ENCODE peak calls at places on chromosomes 1 and 21, in five cellular contexts. One of them, this sample, is unnamed.

GRCh38 chr21:32315511-32316362 is 17.1 kb downstream of the MRAP start:
- DNase-seq in CD4-positive, alpha-beta memory T cell: no peak
- DNase-seq in HL-60: no peak
- DNase-seq in fibroblast of villous mesenchyme: no peak
- DNase-seq in lung microvascular endothelial cell: peak; percentile 20
- DNase-seq in this sample: no peak

GRCh38 chr1:208280681-208281439 is 36.7 kb upstream of the PLXNA2 start:
- DNase-seq in lung microvascular endothelial cell: no peak
- DNase-seq in HL-60: no peak
- DNase-seq in CD4-positive, alpha-beta memory T cell: no peak
- DNase-seq in fibroblast of villous mesenchyme: no peak
- DNase-seq in this sample: no peak

GRCh38 chr1:164602480-164603093 is 43.6 kb downstream of the PBX1 start:
- DNase-seq in HL-60: no peak
- DNase-seq in fibroblast of villous mesenchyme: peak; percentile 58
- DNase-seq in lung microvascular endothelial cell: peak; percentile 44
- DNase-seq in CD4-positive, alpha-beta memory T cell: no peak
- DNase-seq in this sample: peak; percentile 71

GRCh38 chr1:241706967-241707366 is 54.9 kb downstream of the WDR64 start:
- DNase-seq in CD4-positive, alpha-beta memory T cell: no peak
- DNase-seq in HL-60: no peak
- DNase-seq in lung microvascular endothelial cell: no peak
- DNase-seq in fibroblast of villous mesenchyme: no peak
- DNase-seq in this sample: no peak

GRCh38 chr1:54372978-54373377 is 33.2 kb downstream of the SSBP3 start:
- DNase-seq in lung microvascular endothelial cell: no peak
- DNase-seq in fibroblast of villous mesenchyme: no peak
- DNase-seq in HL-60: peak; percentile 95
- DNase-seq in CD4-positive, alpha-beta memory T cell: no peak
- DNase-seq in this sample: no peak

GRCh38 chr1:147172168-147173016 is at the start of gene PRKAB2:
- DNase-seq in fibroblast of villous mesenchyme: peak; percentile 97
- DNase-seq in CD4-positive, alpha-beta memory T cell: peak; percentile 90
- DNase-seq in HL-60: peak; percentile 95
- DNase-seq in lung microvascular endothelial cell: peak; percentile 99
- DNase-seq in this sample: peak; percentile 97

GRCh38 chr21:45357436-45358260 is 47.3 kb upstream of the COL18A1 start:
- DNase-seq in fibroblast of villous mesenchyme: peak; percentile 80
- DNase-seq in lung microvascular endothelial cell: no peak
- DNase-seq in HL-60: no peak
- DNase-seq in CD4-positive, alpha-beta memory T cell: no peak
- DNase-seq in this sample: no peak

GRCh38 chr1:112981461-112982233 is 25.7 kb upstream of the SLC16A1 start:
- DNase-seq in fibroblast of villous mesenchyme: no peak
- DNase-seq in CD4-positive, alpha-beta memory T cell: no peak
- DNase-seq in HL-60: no peak
- DNase-seq in lung microvascular endothelial cell: no peak
- DNase-seq in this sample: no peak

GRCh38 chr21:44049182-44049581 is 37.1 kb downstream of the TRAPPC10 start:
- DNase-seq in lung microvascular endothelial cell: no peak
- DNase-seq in CD4-positive, alpha-beta memory T cell: no peak
- DNase-seq in fibroblast of villous mesenchyme: no peak
- DNase-seq in HL-60: no peak
- DNase-seq in this sample: no peak

GRCh38 chr21:26732442-26733221 is 112.6 kb downstream of the ADAMTS1 start:
- DNase-seq in HL-60: no peak
- DNase-seq in lung microvascular endothelial cell: peak; percentile 45
- DNase-seq in fibroblast of villous mesenchyme: peak; percentile 56
- DNase-seq in CD4-positive, alpha-beta memory T cell: no peak
- DNase-seq in this sample: peak; percentile 72

GRCh38 chr1:243956448-243956847 is 94.6 kb upstream of the ZBTB18 start:
- DNase-seq in lung microvascular endothelial cell: no peak
- DNase-seq in CD4-positive, alpha-beta memory T cell: no peak
- DNase-seq in fibroblast of villous mesenchyme: no peak
- DNase-seq in HL-60: no peak
- DNase-seq in this sample: no peak

GRCh38 chr21:26557106-26557505 is 16.0 kb downstream of the CYYR1 start:
- DNase-seq in CD4-positive, alpha-beta memory T cell: no peak
- DNase-seq in lung microvascular endothelial cell: no peak
- DNase-seq in HL-60: no peak
- DNase-seq in fibroblast of villous mesenchyme: no peak
- DNase-seq in this sample: no peak

GRCh38 chr1:215704089-215704860 is 137.2 kb downstream of the KCTD3 start:
- DNase-seq in HL-60: peak; percentile 64
- DNase-seq in CD4-positive, alpha-beta memory T cell: no peak
- DNase-seq in fibroblast of villous mesenchyme: no peak
- DNase-seq in lung microvascular endothelial cell: no peak
- DNase-seq in this sample: no peak

GRCh38 chr1:154572433-154573167 is 5.0 kb downstream of the CHRNB2 start:
- DNase-seq in CD4-positive, alpha-beta memory T cell: no peak
- DNase-seq in lung microvascular endothelial cell: no peak
- DNase-seq in HL-60: no peak
- DNase-seq in fibroblast of villous mesenchyme: no peak
- DNase-seq in this sample: no peak

GRCh38 chr1:150621497-150622113 is 7.8 kb downstream of the ENSA start:
- DNase-seq in lung microvascular endothelial cell: peak; percentile 86
- DNase-seq in fibroblast of villous mesenchyme: peak; percentile 79
- DNase-seq in HL-60: peak; percentile 57
- DNase-seq in CD4-positive, alpha-beta memory T cell: peak; percentile 69
- DNase-seq in this sample: peak; percentile 84

GRCh38 chr21:41121785-41122415 is 46.1 kb upstream of the BACE2 start:
- DNase-seq in lung microvascular endothelial cell: peak; percentile 72
- DNase-seq in fibroblast of villous mesenchyme: peak; percentile 32
- DNase-seq in CD4-positive, alpha-beta memory T cell: no peak
- DNase-seq in HL-60: peak; percentile 68
- DNase-seq in this sample: peak; percentile 86

GRCh38 chr1:160646711-160647328 is at the start of gene SLAMF1:
- DNase-seq in HL-60: no peak
- DNase-seq in lung microvascular endothelial cell: no peak
- DNase-seq in fibroblast of villous mesenchyme: no peak
- DNase-seq in CD4-positive, alpha-beta memory T cell: peak; percentile 74
- DNase-seq in this sample: no peak

GRCh38 chr1:232238009-232238408 is 391.9 kb downstream of the SIPA1L2 start:
- DNase-seq in CD4-positive, alpha-beta memory T cell: no peak
- DNase-seq in HL-60: no peak
- DNase-seq in lung microvascular endothelial cell: no peak
- DNase-seq in fibroblast of villous mesenchyme: no peak
- DNase-seq in this sample: no peak

GRCh38 chr1:44068442-44068861 is 37.2 kb upstream of the SLC6A9 start:
- DNase-seq in lung microvascular endothelial cell: no peak
- DNase-seq in fibroblast of villous mesenchyme: peak; percentile 19
- DNase-seq in CD4-positive, alpha-beta memory T cell: no peak
- DNase-seq in HL-60: peak; percentile 63
- DNase-seq in this sample: peak; percentile 12

GRCh38 chr1:192070213-192070612 is 88.0 kb upstream of the RGS18 start:
- DNase-seq in fibroblast of villous mesenchyme: no peak
- DNase-seq in HL-60: no peak
- DNase-seq in CD4-positive, alpha-beta memory T cell: no peak
- DNase-seq in lung microvascular endothelial cell: no peak
- DNase-seq in this sample: no peak

GRCh38 chr1:110281363-110282290 is 57.5 kb upstream of the RBM15 start:
- DNase-seq in HL-60: no peak
- DNase-seq in CD4-positive, alpha-beta memory T cell: no peak
- DNase-seq in lung microvascular endothelial cell: no peak
- DNase-seq in fibroblast of villous mesenchyme: no peak
- DNase-seq in this sample: no peak

GRCh38 chr1:203506821-203507220 is 12.9 kb downstream of the OPTC start:
- DNase-seq in fibroblast of villous mesenchyme: no peak
- DNase-seq in CD4-positive, alpha-beta memory T cell: no peak
- DNase-seq in HL-60: no peak
- DNase-seq in lung microvascular endothelial cell: no peak
- DNase-seq in this sample: peak; percentile 7

GRCh38 chr1:203342192-203342940 is 8.6 kb downstream of the FMOD start:
- DNase-seq in HL-60: peak; percentile 18
- DNase-seq in fibroblast of villous mesenchyme: peak; percentile 44
- DNase-seq in CD4-positive, alpha-beta memory T cell: no peak
- DNase-seq in lung microvascular endothelial cell: peak; percentile 52
- DNase-seq in this sample: peak; percentile 71

GRCh38 chr1:109253803-109254620 is 4.7 kb downstream of the CELSR2 start:
- DNase-seq in fibroblast of villous mesenchyme: no peak
- DNase-seq in HL-60: no peak
- DNase-seq in lung microvascular endothelial cell: no peak
- DNase-seq in CD4-positive, alpha-beta memory T cell: no peak
- DNase-seq in this sample: peak; percentile 35

GRCh38 chr1:235766794-235767285 is 99.9 kb downstream of the LYST start:
- DNase-seq in HL-60: no peak
- DNase-seq in CD4-positive, alpha-beta memory T cell: no peak
- DNase-seq in lung microvascular endothelial cell: no peak
- DNase-seq in fibroblast of villous mesenchyme: no peak
- DNase-seq in this sample: no peak

GRCh38 chr1:91020967-91021685 is 709 bp downstream of the ZNF644 start:
- DNase-seq in CD4-positive, alpha-beta memory T cell: peak; percentile 88
- DNase-seq in HL-60: peak; percentile 71
- DNase-seq in fibroblast of villous mesenchyme: peak; percentile 87
- DNase-seq in lung microvascular endothelial cell: peak; percentile 83
- DNase-seq in this sample: peak; percentile 93

GRCh38 chr1:214280386-214281029 is 451 bp upstream of the SMYD2 start:
- DNase-seq in CD4-positive, alpha-beta memory T cell: peak; percentile 43
- DNase-seq in fibroblast of villous mesenchyme: peak; percentile 39
- DNase-seq in lung microvascular endothelial cell: peak; percentile 55
- DNase-seq in HL-60: peak; percentile 50
- DNase-seq in this sample: peak; percentile 54

GRCh38 chr1:94974824-94975223 is 47.9 kb upstream of the CNN3 start:
- DNase-seq in fibroblast of villous mesenchyme: no peak
- DNase-seq in HL-60: no peak
- DNase-seq in lung microvascular endothelial cell: peak; percentile 51
- DNase-seq in CD4-positive, alpha-beta memory T cell: no peak
- DNase-seq in this sample: no peak

GRCh38 chr1:241637604-241638003 is 2.6 kb downstream of the CHML start:
- DNase-seq in lung microvascular endothelial cell: no peak
- DNase-seq in fibroblast of villous mesenchyme: peak; percentile 42
- DNase-seq in CD4-positive, alpha-beta memory T cell: no peak
- DNase-seq in HL-60: peak; percentile 64
- DNase-seq in this sample: no peak

This sample was measured in cardiac muscle cell.